ENCODE peak calls at places on chromosomes 7 and 10, in seven cellular contexts. I is left ventricle myocardium inferior; T is fibroblast of lung; Z is CD8-positive, alpha-beta T cell; M is Caco-2; Q is left lung; U is esophagus squamous epithelium. O is an unnamed sample. For H3K4me1 and H3K36me3, the result is how much of the 10 kb centered on the place peaks cover.

GRCh38 chr7:5282464-5283316 is at the start of gene SLC29A4:
- DNase-seq in I (peak), T (peak), Z (no peak), M (peak), Q (peak), U (no peak), O (peak)

GRCh38 chr7:117997862-117998825 is 124.9 kb upstream of the CTTNBP2 start:
- DNase-seq in I (no peak), T (no peak), Z (no peak), M (no peak), Q (no peak), U (no peak), O (no peak)

GRCh38 chr10:110746254-110746826 is 102.2 kb downstream of the RBM20 start:
- DNase-seq in I (no peak), T (peak), Z (peak), M (peak), Q (no peak), U (no peak), O (peak)

GRCh38 chr10:100637785-100638184 is 102.0 kb downstream of the HIF1AN start:
- DNase-seq in I (no peak), T (no peak), Z (no peak), M (peak), Q (no peak), U (no peak), O (no peak)

GRCh38 chr10:109062371-109062770 is 860.9 kb downstream of the XPNPEP1 start:
- DNase-seq in I (no peak), T (peak), Z (no peak), M (no peak), Q (no peak), U (no peak), O (peak)

GRCh38 chr10:102408081-102408727 is 10.4 kb downstream of the PSD start:
- DNase-seq in I (no peak), T (no peak), Z (no peak), M (no peak), Q (no peak), U (no peak), O (no peak)

GRCh38 chr10:44922826-44923545 is 11.8 kb downstream of the TMEM72 start:
- DNase-seq in I (no peak), T (no peak), Z (no peak), M (no peak), Q (no peak), U (no peak), O (no peak)

GRCh38 chr7:14751461-14751860 is 151.1 kb downstream of the DGKB start:
- DNase-seq in I (no peak), T (no peak), Z (no peak), M (no peak), Q (no peak), U (no peak), O (no peak)

GRCh38 chr7:105666324-105666723 is 85.0 kb upstream of the EFCAB10 start:
- DNase-seq in I (no peak), T (no peak), Z (no peak), M (no peak), Q (no peak), U (no peak), O (no peak)

GRCh38 chr10:43267811-43268210 is 946 bp upstream of the RASGEF1A start:
- DNase-seq in I (no peak), T (no peak), Z (no peak), M (no peak), Q (no peak), U (no peak), O (no peak)

GRCh38 chr10:119776536-119776935 is 50.7 kb downstream of the INPP5F start:
- DNase-seq in I (no peak), T (peak), Z (no peak), M (no peak), Q (no peak), U (no peak), O (no peak)

GRCh38 chr10:59432207-59432900 is 70.0 kb upstream of the FAM13C start:
- DNase-seq in I (no peak), T (peak), Z (no peak), M (no peak), Q (no peak), U (no peak), O (no peak)

GRCh38 chr10:113524120-113524519 is 28.7 kb upstream of the HABP2 start:
- DNase-seq in I (no peak), T (no peak), Z (no peak), M (peak), Q (no peak), U (no peak), O (no peak)

GRCh38 chr7:105875505-105875904 is 894 bp downstream of the ATXN7L1 start:
- DNase-seq in I (no peak), T (peak), Z (no peak), M (no peak), Q (no peak), U (no peak), O (peak)

GRCh38 chr7:45000096-45001032 is at the start of gene CCM2:
- DNase-seq in I (peak), T (peak), Z (peak), M (peak), Q (peak), U (peak), O (peak)

GRCh38 chr7:132733860-132734259 is 157.6 kb upstream of the PLXNA4 start:
- DNase-seq in I (no peak), T (no peak), Z (no peak), M (no peak), Q (no peak), U (no peak), O (no peak)

GRCh38 chr10:70272925-70273316 is 10.9 kb downstream of the NPFFR1 start:
- DNase-seq in I (no peak), T (peak), Z (no peak), M (no peak), Q (no peak), U (no peak), O (peak)

GRCh38 chr10:74823791-74824183 is 2.6 kb upstream of the KAT6B start:
- DNase-seq in I (no peak), T (no peak), Z (no peak), M (no peak), Q (no peak), U (no peak), O (peak)

GRCh38 chr10:113059001-113059780 is 109.1 kb downstream of the TCF7L2 start:
- DNase-seq in I (peak), T (peak), Z (no peak), M (no peak), Q (no peak), U (no peak), O (peak)

GRCh38 chr10:79130255-79130654 is 61.5 kb downstream of the ZMIZ1 start:
- DNase-seq in I (no peak), T (no peak), Z (no peak), M (no peak), Q (no peak), U (no peak), O (no peak)
- H3K4me1 ChIP-seq in I (half or more), T (under half), Z (under half), M (under half), Q (under half), U (under half), O (under half)

GRCh38 chr10:123222832-123223231 is 68.6 kb downstream of the BUB3 start:
- DNase-seq in I (no peak), T (no peak), Z (no peak), M (no peak), Q (no peak), U (no peak), O (no peak)
- H3K36me3 ChIP-seq in I (under half), T (under half), Z (under half), M (under half), Q (under half), U (under half), O (under half)

GRCh38 chr10:93916257-93917063 is 22.7 kb downstream of the SLC35G1 start:
- DNase-seq in I (no peak), T (peak), Z (no peak), M (peak), Q (no peak), U (no peak), O (peak)
- H3K4me3 ChIP-seq in I (peak), T (no peak), Z (no peak), M (no peak), Q (no peak), U (no peak), O (no peak)

DNA sequence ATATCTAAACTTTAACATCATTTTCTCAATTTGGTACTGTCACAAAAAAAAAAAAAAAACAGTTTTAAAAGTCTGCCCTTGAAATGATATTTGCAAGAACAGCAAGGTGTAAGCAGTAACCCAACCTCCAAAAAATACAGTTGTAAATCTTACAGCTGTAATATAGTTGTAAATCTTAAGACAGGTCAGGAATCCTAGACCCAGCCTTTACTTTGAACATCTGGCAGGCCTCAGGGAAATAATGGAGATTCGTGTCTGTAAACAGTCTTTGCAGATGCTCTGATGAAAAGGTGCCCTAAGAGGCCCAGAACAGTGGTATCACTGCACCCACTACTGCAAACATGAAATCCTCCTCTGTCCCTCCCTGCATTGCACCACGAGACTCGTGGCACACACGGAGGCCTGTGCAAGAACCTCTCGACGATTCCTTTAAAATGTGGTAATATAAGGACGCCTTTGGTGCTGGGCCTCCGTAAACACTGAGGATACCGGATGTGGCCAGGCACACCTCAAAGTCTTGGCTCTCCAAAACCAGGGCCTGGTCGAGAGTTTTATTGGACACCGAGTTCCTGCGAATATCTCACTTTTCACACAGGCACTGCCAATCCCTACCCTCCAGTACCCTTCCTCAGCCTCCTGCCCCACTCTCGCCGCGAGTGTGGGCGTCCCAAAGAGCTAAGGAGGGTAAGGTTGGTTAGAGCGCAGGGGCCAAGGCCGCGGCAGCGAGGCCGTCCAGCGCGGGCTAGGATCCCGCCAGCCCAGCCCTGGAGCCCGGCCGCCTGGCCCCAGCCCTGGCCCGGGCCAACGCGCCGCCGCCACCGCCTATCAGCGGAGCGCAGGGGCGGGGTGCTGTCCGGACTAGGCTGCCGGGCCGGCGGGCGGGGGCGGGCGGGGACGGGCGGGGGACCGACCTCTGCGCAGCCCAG is 475 bp upstream of the REEP3 start:
- DNase-seq in I (peak), T (no peak), Z (peak), M (peak), Q (peak), U (no peak), O (peak)
- H3K4me1 ChIP-seq in I (half or more), T (under half), Z (under half), M (under half), Q (under half), U (under half), O (under half)

GRCh38 chr10:12205082-12205481 is 9.1 kb downstream of the CDC123 start:
- DNase-seq in I (no peak), T (no peak), Z (no peak), M (no peak), Q (no peak), U (no peak), O (no peak)
- H3K36me3 ChIP-seq in I (half or more), T (under half), Z (under half), M (under half), Q (under half), U (under half), O (half or more)

DNA sequence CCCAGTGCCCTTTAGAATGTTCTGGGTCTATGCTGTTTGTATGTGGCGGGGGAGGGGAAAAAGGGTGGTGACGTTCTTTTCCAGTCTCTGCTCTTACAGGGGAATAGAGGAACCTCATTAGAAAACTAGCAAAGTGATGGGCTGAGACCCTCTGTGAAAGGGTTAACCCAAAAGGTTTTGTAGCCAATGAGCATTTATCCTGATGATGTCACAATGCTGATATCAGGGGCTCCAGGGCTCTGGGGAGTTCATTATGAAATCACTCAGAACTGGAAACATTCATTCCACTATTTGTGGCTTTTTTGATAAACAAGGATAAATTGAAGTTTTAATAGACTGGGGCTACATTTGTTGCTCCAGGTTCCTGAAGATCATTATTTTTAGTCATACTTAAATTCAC is 71.7 kb downstream of the ARID5B start:
- DNase-seq in I (no peak), T (peak), Z (no peak), M (no peak), Q (no peak), U (no peak), O (peak)
- H3K4me3 ChIP-seq in I (no peak), T (no peak), Z (no peak), M (no peak), Q (no peak), U (no peak), O (no peak)

GRCh38 chr10:22704348-22705341 is 9.7 kb downstream of the PIP4K2A start:
- DNase-seq in I (no peak), T (no peak), Z (no peak), M (no peak), Q (no peak), U (no peak), O (no peak)

GRCh38 chr10:22700489-22700888 is 13.9 kb downstream of the PIP4K2A start:
- DNase-seq in I (no peak), T (no peak), Z (no peak), M (no peak), Q (no peak), U (no peak), O (no peak)

GRCh38 chr10:22699976-22700375 is 14.4 kb downstream of the PIP4K2A start:
- DNase-seq in I (no peak), T (no peak), Z (no peak), M (peak), Q (no peak), U (no peak), O (no peak)

GRCh38 chr10:22702348-22702747 is 12.0 kb downstream of the PIP4K2A start:
- DNase-seq in I (no peak), T (peak), Z (no peak), M (no peak), Q (no peak), U (no peak), O (no peak)

GRCh38 chr10:22701132-22701851 is 13.1 kb downstream of the PIP4K2A start:
- DNase-seq in I (no peak), T (no peak), Z (no peak), M (no peak), Q (no peak), U (no peak), O (no peak)
- H3K4me1 ChIP-seq in I (under half), T (under half), Z (half or more), M (under half), Q (under half), U (under half), O (under half)

GRCh38 chr10:6108631-6109443 is 20.0 kb downstream of the RBM17 start:
- DNase-seq in I (no peak), T (peak), Z (no peak), M (peak), Q (no peak), U (no peak), O (peak)
- H3K36me3 ChIP-seq in I (half or more), T (under half), Z (half or more), M (under half), Q (under half), U (under half), O (half or more)

GRCh38 chr7:31327071-31327470 is 13.5 kb downstream of the NEUROD6 start:
- DNase-seq in I (no peak), T (no peak), Z (no peak), M (peak), Q (no peak), U (no peak), O (no peak)

GRCh38 chr7:31323101-31323500 is 17.4 kb downstream of the NEUROD6 start:
- DNase-seq in I (no peak), T (no peak), Z (no peak), M (no peak), Q (no peak), U (no peak), O (no peak)

GRCh38 chr7:31320675-31321074 is 19.9 kb downstream of the NEUROD6 start:
- DNase-seq in I (no peak), T (no peak), Z (no peak), M (no peak), Q (no peak), U (no peak), O (no peak)

GRCh38 chr7:31326416-31326815 is 14.1 kb downstream of the NEUROD6 start:
- DNase-seq in I (no peak), T (no peak), Z (no peak), M (no peak), Q (no peak), U (no peak), O (no peak)
- H3K4me3 ChIP-seq in I (no peak), T (no peak), Z (no peak), M (no peak), Q (no peak), U (no peak), O (no peak)

GRCh38 chr7:30906014-30906413 is 5.6 kb upstream of the AQP1 start:
- DNase-seq in I (no peak), T (no peak), Z (no peak), M (no peak), Q (peak), U (no peak), O (peak)

GRCh38 chr7:30902466-30902865 is 9.2 kb upstream of the AQP1 start:
- DNase-seq in I (no peak), T (no peak), Z (no peak), M (no peak), Q (peak), U (no peak), O (no peak)

GRCh38 chr7:30903146-30903545 is 8.5 kb upstream of the AQP1 start:
- DNase-seq in I (no peak), T (no peak), Z (no peak), M (no peak), Q (peak), U (no peak), O (no peak)

GRCh38 chr7:30905078-30906012 is 6.3 kb upstream of the AQP1 start:
- DNase-seq in I (no peak), T (no peak), Z (no peak), M (no peak), Q (peak), U (no peak), O (no peak)

GRCh38 chr7:30904566-30904965 is 7.1 kb upstream of the AQP1 start:
- DNase-seq in I (no peak), T (no peak), Z (no peak), M (no peak), Q (peak), U (no peak), O (no peak)
- H3K4me1 ChIP-seq in I (half or more), T (under half), Z (under half), M (under half), Q (under half), U (under half), O (under half)